ENCODE peak calls at places on chromosomes 13 and 19, in ten cellular contexts. One of them, this sample, is unnamed.

GRCh38 chr19:58317481-58318072 is 9.2 kb upstream of the ZSCAN22 start:
- DNase-seq in Peyer's patch: peak; percentile 6
- DNase-seq in tibial nerve: no peak
- DNase-seq in NB4: peak; percentile 52
- DNase-seq in K562: peak; percentile 54
- DNase-seq in A549: no peak
- DNase-seq in breast epithelium: no peak
- DNase-seq in heart left ventricle: no peak
- DNase-seq in gastrocnemius medialis: no peak
- DNase-seq in testis: no peak
- DNase-seq in this sample: no peak

GRCh38 chr13:90105881-90106496 is 1241.5 kb upstream of the MIR17HG start:
- DNase-seq in NB4: no peak
- DNase-seq in heart left ventricle: no peak
- DNase-seq in tibial nerve: no peak
- DNase-seq in testis: no peak
- DNase-seq in gastrocnemius medialis: no peak
- DNase-seq in A549: no peak
- DNase-seq in Peyer's patch: no peak
- DNase-seq in K562: no peak
- DNase-seq in breast epithelium: no peak
- DNase-seq in this sample: no peak

GRCh38 chr19:8600816-8601215 is 9.7 kb downstream of the ADAMTS10 start:
- DNase-seq in testis: no peak
- DNase-seq in NB4: no peak
- DNase-seq in tibial nerve: no peak
- DNase-seq in gastrocnemius medialis: no peak
- DNase-seq in Peyer's patch: no peak
- DNase-seq in breast epithelium: no peak
- DNase-seq in A549: no peak
- DNase-seq in K562: no peak
- DNase-seq in heart left ventricle: no peak
- DNase-seq in this sample: no peak

GRCh38 chr19:23957660-23958281 is 43.1 kb downstream of the ZNF726 start:
- DNase-seq in tibial nerve: no peak
- DNase-seq in gastrocnemius medialis: no peak
- DNase-seq in breast epithelium: no peak
- DNase-seq in NB4: no peak
- DNase-seq in A549: no peak
- DNase-seq in testis: no peak
- DNase-seq in Peyer's patch: no peak
- DNase-seq in K562: no peak
- DNase-seq in heart left ventricle: no peak
- DNase-seq in this sample: no peak

GRCh38 chr13:40271931-40272775 is 394.3 kb downstream of the FOXO1 start:
- DNase-seq in testis: peak; percentile 80
- DNase-seq in breast epithelium: peak; percentile 97
- DNase-seq in tibial nerve: peak; percentile 80
- DNase-seq in K562: no peak
- DNase-seq in Peyer's patch: no peak
- DNase-seq in NB4: peak; percentile 32
- DNase-seq in gastrocnemius medialis: peak; percentile 64
- DNase-seq in heart left ventricle: peak; percentile 87
- DNase-seq in A549: no peak
- DNase-seq in this sample: peak; percentile 84

GRCh38 chr19:1863638-1864479 is 480 bp upstream of the KLF16 start:
- DNase-seq in tibial nerve: peak; percentile 72
- DNase-seq in Peyer's patch: peak; percentile 94
- DNase-seq in testis: peak; percentile 92
- DNase-seq in K562: peak; percentile 94
- DNase-seq in heart left ventricle: peak; percentile 93
- DNase-seq in NB4: peak; percentile 91
- DNase-seq in A549: no peak
- DNase-seq in gastrocnemius medialis: peak; percentile 76
- DNase-seq in breast epithelium: peak; percentile 87
- DNase-seq in this sample: peak; percentile 80

GRCh38 chr13:35526577-35526976 is 50.1 kb upstream of the MAB21L1 start:
- DNase-seq in testis: no peak
- DNase-seq in breast epithelium: no peak
- DNase-seq in tibial nerve: no peak
- DNase-seq in NB4: no peak
- DNase-seq in gastrocnemius medialis: no peak
- DNase-seq in heart left ventricle: no peak
- DNase-seq in Peyer's patch: no peak
- DNase-seq in K562: no peak
- DNase-seq in A549: no peak
- DNase-seq in this sample: no peak

GRCh38 chr13:51269039-51269438 is 46.8 kb downstream of the FAM124A start:
- DNase-seq in breast epithelium: no peak
- DNase-seq in NB4: no peak
- DNase-seq in testis: no peak
- DNase-seq in A549: no peak
- DNase-seq in gastrocnemius medialis: no peak
- DNase-seq in K562: no peak
- DNase-seq in heart left ventricle: no peak
- DNase-seq in tibial nerve: no peak
- DNase-seq in Peyer's patch: no peak
- DNase-seq in this sample: no peak

GRCh38 chr19:50818859-50819472 is 4.6 kb downstream of the KLK1 start:
- DNase-seq in heart left ventricle: no peak
- DNase-seq in NB4: no peak
- DNase-seq in K562: no peak
- DNase-seq in testis: no peak
- DNase-seq in gastrocnemius medialis: no peak
- DNase-seq in breast epithelium: no peak
- DNase-seq in tibial nerve: no peak
- DNase-seq in A549: no peak
- DNase-seq in Peyer's patch: no peak
- DNase-seq in this sample: no peak

GRCh38 chr19:50819636-50820035 is 4.0 kb downstream of the KLK1 start:
- DNase-seq in Peyer's patch: no peak
- DNase-seq in A549: no peak
- DNase-seq in testis: no peak
- DNase-seq in gastrocnemius medialis: no peak
- DNase-seq in breast epithelium: no peak
- DNase-seq in tibial nerve: no peak
- DNase-seq in heart left ventricle: no peak
- DNase-seq in NB4: no peak
- DNase-seq in K562: no peak
- DNase-seq in this sample: no peak

GRCh38 chr19:50820549-50821247 is 2.9 kb downstream of the KLK1 start:
- DNase-seq in gastrocnemius medialis: no peak
- DNase-seq in heart left ventricle: no peak
- DNase-seq in testis: no peak
- DNase-seq in NB4: peak; percentile 59
- DNase-seq in breast epithelium: no peak
- DNase-seq in tibial nerve: no peak
- DNase-seq in K562: peak; percentile 78
- DNase-seq in Peyer's patch: peak; percentile 88
- DNase-seq in A549: no peak
- DNase-seq in this sample: no peak

GRCh38 chr19:50820086-50820485 is 3.5 kb downstream of the KLK1 start:
- DNase-seq in Peyer's patch: peak; percentile 60
- DNase-seq in heart left ventricle: no peak
- DNase-seq in NB4: no peak
- DNase-seq in breast epithelium: no peak
- DNase-seq in gastrocnemius medialis: no peak
- DNase-seq in A549: no peak
- DNase-seq in tibial nerve: no peak
- DNase-seq in K562: no peak
- DNase-seq in testis: no peak
- DNase-seq in this sample: no peak

DNA sequence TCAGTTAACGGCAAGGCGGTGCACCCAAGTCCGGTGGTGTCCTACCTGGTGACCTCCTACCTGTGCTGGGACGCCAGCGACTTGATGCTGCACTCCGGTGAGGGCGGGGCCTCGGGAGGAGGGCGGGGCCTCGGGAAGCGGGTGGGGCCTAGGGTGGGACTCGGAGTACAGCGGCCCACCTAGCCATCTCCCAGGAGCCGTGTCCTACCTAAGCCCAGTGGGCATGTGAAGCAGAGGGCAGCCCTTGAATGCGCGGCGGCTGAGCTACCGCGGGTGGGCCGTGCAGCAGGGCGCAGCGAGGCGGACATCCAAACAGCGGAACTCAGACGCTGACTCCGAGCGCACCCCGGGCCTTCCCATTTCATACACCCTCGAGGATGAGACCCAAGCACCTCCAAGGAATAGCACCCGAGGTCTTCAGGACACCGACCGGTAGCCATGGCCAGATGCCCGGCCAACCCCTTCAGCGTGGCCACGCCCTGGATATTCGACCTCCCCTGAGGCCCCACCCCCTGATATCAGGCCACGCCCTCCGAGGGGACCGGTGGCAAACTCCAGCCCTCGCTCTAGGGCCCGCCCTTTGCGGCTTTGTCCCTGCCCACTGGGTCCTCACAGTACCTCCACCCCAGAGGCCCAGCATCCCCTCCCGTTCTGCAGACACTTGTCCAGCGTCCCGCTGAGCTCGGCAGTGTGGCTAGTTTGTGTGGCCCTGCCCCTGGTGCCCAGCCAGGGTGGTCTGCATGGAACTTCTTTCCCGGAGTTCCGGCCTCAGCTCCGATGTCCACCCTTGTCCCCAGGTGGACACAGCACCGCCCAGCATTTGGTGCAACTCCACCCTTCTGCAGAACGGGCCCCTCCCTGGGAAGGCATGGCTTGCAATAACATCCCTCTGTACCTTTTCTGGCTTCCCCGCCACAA is 5.4 kb downstream of the KLK1 start:
- DNase-seq in testis: peak; percentile 55
- DNase-seq in A549: peak; percentile 95
- DNase-seq in K562: peak; percentile 97
- DNase-seq in breast epithelium: no peak
- DNase-seq in NB4: peak; percentile 67
- DNase-seq in Peyer's patch: peak; percentile 87
- DNase-seq in tibial nerve: no peak
- DNase-seq in heart left ventricle: peak; percentile 52
- DNase-seq in gastrocnemius medialis: no peak
- DNase-seq in this sample: no peak
- H3K4me3 ChIP-seq in testis: peak overlapping the region; percentile 51
- H3K4me3 ChIP-seq in A549: peak overlapping the region; percentile 68
- H3K4me3 ChIP-seq in K562: peak overlapping the region; percentile 57
- H3K4me3 ChIP-seq in breast epithelium: peak overlapping the region; percentile 60
- H3K4me3 ChIP-seq in NB4: no peak overlapping the region
- H3K4me3 ChIP-seq in Peyer's patch: peak overlapping the region; percentile 55
- H3K4me3 ChIP-seq in tibial nerve: no peak overlapping the region
- H3K4me3 ChIP-seq in heart left ventricle: peak overlapping the region; percentile 17
- H3K4me3 ChIP-seq in gastrocnemius medialis: no peak overlapping the region
- H3K4me3 ChIP-seq in this sample: no peak overlapping the region

GRCh38 chr13:32880636-32881035 is 135.6 kb upstream of the KL start:
- DNase-seq in testis: no peak
- DNase-seq in breast epithelium: no peak
- DNase-seq in tibial nerve: no peak
- DNase-seq in K562: no peak
- DNase-seq in NB4: no peak
- DNase-seq in gastrocnemius medialis: no peak
- DNase-seq in Peyer's patch: no peak
- DNase-seq in heart left ventricle: no peak
- DNase-seq in A549: no peak
- DNase-seq in this sample: no peak
- TF ChIP-seq POLR2A in testis: no peak
- TF ChIP-seq POLR2A in breast epithelium: no peak
- TF ChIP-seq POLR2A in tibial nerve: no peak
- TF ChIP-seq POLR2A in K562: no peak
- TF ChIP-seq POLR2A in NB4: no peak
- TF ChIP-seq POLR2A in gastrocnemius medialis: no peak
- TF ChIP-seq POLR2A in Peyer's patch: no peak
- TF ChIP-seq POLR2A in heart left ventricle: no peak
- TF ChIP-seq POLR2A in A549: no peak
- TF ChIP-seq POLR2A in this sample: no peak

DNA sequence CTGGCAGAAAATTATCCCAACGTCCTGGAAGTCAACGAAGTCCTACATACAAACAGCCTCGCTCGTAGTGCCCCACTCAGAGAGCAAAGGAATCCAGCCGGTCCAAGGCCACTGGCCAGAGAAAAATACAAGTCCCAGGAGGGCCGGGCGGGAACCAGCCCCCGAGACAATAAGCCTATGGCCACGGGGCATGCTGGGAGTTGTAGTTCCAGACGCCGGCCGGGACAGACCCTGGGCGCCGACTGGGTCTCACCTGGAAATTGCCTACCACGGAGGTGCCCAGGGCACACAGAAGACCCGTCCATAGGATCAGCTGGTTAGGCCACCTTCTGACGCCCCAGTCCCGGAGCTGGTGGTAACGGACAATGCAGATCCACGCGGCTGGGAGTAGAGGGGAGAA is 5.4 kb downstream of the TMEM150B start:
- DNase-seq in K562: peak; percentile 78
- DNase-seq in heart left ventricle: peak; percentile 66
- DNase-seq in breast epithelium: no peak
- DNase-seq in tibial nerve: no peak
- DNase-seq in gastrocnemius medialis: no peak
- DNase-seq in NB4: no peak
- DNase-seq in testis: peak; percentile 85
- DNase-seq in A549: no peak
- DNase-seq in Peyer's patch: no peak
- DNase-seq in this sample: no peak
- H3K4me3 ChIP-seq in K562: no peak overlapping the region
- H3K4me3 ChIP-seq in heart left ventricle: no peak overlapping the region
- H3K4me3 ChIP-seq in breast epithelium: no peak overlapping the region
- H3K4me3 ChIP-seq in tibial nerve: no peak overlapping the region
- H3K4me3 ChIP-seq in gastrocnemius medialis: no peak overlapping the region
- H3K4me3 ChIP-seq in NB4: no peak overlapping the region
- H3K4me3 ChIP-seq in testis: peak overlapping the region; percentile 20
- H3K4me3 ChIP-seq in A549: no peak overlapping the region
- H3K4me3 ChIP-seq in Peyer's patch: no peak overlapping the region
- H3K4me3 ChIP-seq in this sample: no peak overlapping the region

GRCh38 chr19:49643466-49643865 is 1.5 kb downstream of the SCAF1 start:
- DNase-seq in Peyer's patch: no peak
- DNase-seq in heart left ventricle: no peak
- DNase-seq in K562: peak; percentile 38
- DNase-seq in A549: no peak
- DNase-seq in breast epithelium: no peak
- DNase-seq in testis: no peak
- DNase-seq in NB4: no peak
- DNase-seq in gastrocnemius medialis: no peak
- DNase-seq in tibial nerve: no peak
- DNase-seq in this sample: no peak

GRCh38 chr19:49642488-49643035 is 553 bp downstream of the SCAF1 start:
- DNase-seq in tibial nerve: no peak
- DNase-seq in NB4: peak; percentile 56
- DNase-seq in heart left ventricle: no peak
- DNase-seq in Peyer's patch: no peak
- DNase-seq in testis: no peak
- DNase-seq in breast epithelium: no peak
- DNase-seq in K562: no peak
- DNase-seq in gastrocnemius medialis: no peak
- DNase-seq in A549: no peak
- DNase-seq in this sample: no peak

GRCh38 chr19:49640113-49640898 is at the start of gene RRAS:
- DNase-seq in tibial nerve: peak; percentile 99
- DNase-seq in testis: peak; percentile 100
- DNase-seq in Peyer's patch: peak; percentile 99
- DNase-seq in gastrocnemius medialis: peak; percentile 100
- DNase-seq in breast epithelium: peak; percentile 100
- DNase-seq in K562: peak; percentile 97
- DNase-seq in heart left ventricle: peak; percentile 100
- DNase-seq in A549: peak; percentile 99
- DNase-seq in NB4: peak; percentile 100
- DNase-seq in this sample: peak; percentile 99

GRCh38 chr19:49639401-49640112 is 386 bp downstream of the RRAS start:
- DNase-seq in Peyer's patch: no peak
- DNase-seq in testis: no peak
- DNase-seq in NB4: peak; percentile 24
- DNase-seq in heart left ventricle: peak; percentile 44
- DNase-seq in K562: no peak
- DNase-seq in gastrocnemius medialis: no peak
- DNase-seq in A549: no peak
- DNase-seq in tibial nerve: no peak
- DNase-seq in breast epithelium: peak; percentile 50
- DNase-seq in this sample: peak; percentile 52

GRCh38 chr19:49641688-49642487 is at the start of gene SCAF1:
- DNase-seq in A549: peak; percentile 98
- DNase-seq in NB4: peak; percentile 99
- DNase-seq in tibial nerve: peak; percentile 98
- DNase-seq in testis: peak; percentile 99
- DNase-seq in heart left ventricle: peak; percentile 100
- DNase-seq in breast epithelium: peak; percentile 100
- DNase-seq in Peyer's patch: peak; percentile 99
- DNase-seq in gastrocnemius medialis: peak; percentile 99
- DNase-seq in K562: peak; percentile 95
- DNase-seq in this sample: peak; percentile 99
- TF ChIP-seq POLR2A in A549: peak; percentile 84
- TF ChIP-seq POLR2A in NB4: peak; percentile 61
- TF ChIP-seq POLR2A in tibial nerve: peak; percentile 97
- TF ChIP-seq POLR2A in testis: peak; percentile 77
- TF ChIP-seq POLR2A in heart left ventricle: peak; percentile 93
- TF ChIP-seq POLR2A in breast epithelium: peak; percentile 85
- TF ChIP-seq POLR2A in Peyer's patch: peak; percentile 88
- TF ChIP-seq POLR2A in gastrocnemius medialis: peak; percentile 97
- TF ChIP-seq POLR2A in K562: peak; percentile 92
- TF ChIP-seq POLR2A in this sample: peak; percentile 99

This sample was measured in uterus.